ENCODE peak calls at places on chromosomes 12 and 14, in four cellular contexts. One of them, this sample, is unnamed. For H3K4me1, the result is how much of the 10 kb centered on the place peaks cover.

GRCh38 chr12:123153906-123154305 is 3.0 kb upstream of the PITPNM2 start:
- DNase-seq in PC-3: no peak
- DNase-seq in body of pancreas: no peak
- DNase-seq in testis: no peak
- DNase-seq in this sample: no peak

GRCh38 chr12:121825041-121825523 is 21.3 kb downstream of the SETD1B start:
- DNase-seq in PC-3: no peak
- DNase-seq in testis: no peak
- DNase-seq in body of pancreas: no peak
- DNase-seq in this sample: no peak

GRCh38 chr14:105682956-105683570 is 156.7 kb downstream of the TMEM121 start:
- DNase-seq in PC-3: no peak
- DNase-seq in testis: no peak
- DNase-seq in body of pancreas: no peak
- DNase-seq in this sample: no peak

GRCh38 chr12:120887253-120888043 is 16.7 kb downstream of the SPPL3 start:
- DNase-seq in testis: no peak
- DNase-seq in PC-3: no peak
- DNase-seq in body of pancreas: no peak
- DNase-seq in this sample: no peak

GRCh38 chr12:52811191-52812072 is 2.5 kb downstream of the KRT4 start:
- DNase-seq in testis: no peak
- DNase-seq in PC-3: no peak
- DNase-seq in body of pancreas: no peak
- DNase-seq in this sample: no peak

GRCh38 chr12:113403435-113404415 is at the start of gene SDS:
- DNase-seq in testis: peak
- DNase-seq in body of pancreas: peak
- DNase-seq in PC-3: peak
- DNase-seq in this sample: no peak

GRCh38 chr12:102427542-102427923 is 52.8 kb downstream of the IGF1 start:
- DNase-seq in PC-3: no peak
- DNase-seq in testis: peak
- DNase-seq in body of pancreas: peak
- DNase-seq in this sample: peak

GRCh38 chr14:51419685-51420084 is 179.6 kb downstream of the TMX1 start:
- DNase-seq in body of pancreas: no peak
- DNase-seq in PC-3: no peak
- DNase-seq in testis: no peak
- DNase-seq in this sample: no peak

GRCh38 chr12:15212877-15213276 is 8.3 kb downstream of the RERG start:
- DNase-seq in testis: no peak
- DNase-seq in body of pancreas: no peak
- DNase-seq in PC-3: no peak
- DNase-seq in this sample: no peak

GRCh38 chr12:99605-100004 is 33.0 kb downstream of the IQSEC3 start:
- DNase-seq in PC-3: no peak
- DNase-seq in body of pancreas: no peak
- DNase-seq in testis: no peak
- DNase-seq in this sample: peak

GRCh38 chr12:110111476-110112334 is 12.5 kb upstream of the IFT81 start:
- DNase-seq in testis: no peak
- DNase-seq in PC-3: no peak
- DNase-seq in body of pancreas: no peak
- DNase-seq in this sample: no peak

GRCh38 chr14:28751467-28752058 is 15.0 kb upstream of the FOXG1 start:
- DNase-seq in body of pancreas: peak
- DNase-seq in testis: peak
- DNase-seq in PC-3: peak
- DNase-seq in this sample: peak

GRCh38 chr12:89537389-89537788 is 11.5 kb upstream of the POC1B start:
- DNase-seq in PC-3: no peak
- DNase-seq in body of pancreas: no peak
- DNase-seq in testis: no peak
- DNase-seq in this sample: no peak

GRCh38 chr14:105195533-105196227 is 14.6 kb upstream of the NUDT14 start:
- DNase-seq in body of pancreas: no peak
- DNase-seq in PC-3: no peak
- DNase-seq in testis: no peak
- DNase-seq in this sample: no peak

GRCh38 chr12:77914089-77914488 is 83.4 kb downstream of the NAV3 start:
- DNase-seq in testis: no peak
- DNase-seq in body of pancreas: no peak
- DNase-seq in PC-3: no peak
- DNase-seq in this sample: no peak

GRCh38 chr12:15336772-15337553 is 14.7 kb downstream of the PTPRO start:
- DNase-seq in testis: no peak
- DNase-seq in PC-3: peak
- DNase-seq in body of pancreas: no peak
- DNase-seq in this sample: peak

GRCh38 chr12:102847131-102847530 is 69.9 kb downstream of the PAH start:
- DNase-seq in testis: no peak
- DNase-seq in body of pancreas: no peak
- DNase-seq in PC-3: no peak
- DNase-seq in this sample: peak

GRCh38 chr12:124720687-124721500 is 142.8 kb downstream of the SCARB1 start:
- DNase-seq in body of pancreas: peak
- DNase-seq in testis: peak
- DNase-seq in PC-3: peak
- DNase-seq in this sample: peak

GRCh38 chr12:12715459-12716150 is 1.6 kb upstream of the CDKN1B start:
- DNase-seq in PC-3: peak
- DNase-seq in testis: no peak
- DNase-seq in body of pancreas: no peak
- DNase-seq in this sample: peak

GRCh38 chr12:129550353-129550752 is 353.5 kb downstream of the TMEM132D start:
- DNase-seq in testis: no peak
- DNase-seq in PC-3: no peak
- DNase-seq in body of pancreas: peak
- DNase-seq in this sample: no peak

GRCh38 chr12:93127582-93128331 is 198.7 kb upstream of the EEA1 start:
- DNase-seq in body of pancreas: peak
- DNase-seq in testis: peak
- DNase-seq in PC-3: no peak
- DNase-seq in this sample: peak

GRCh38 chr14:68862954-68863594 is 70.2 kb upstream of the ZFP36L1 start:
- DNase-seq in PC-3: peak
- DNase-seq in body of pancreas: peak
- DNase-seq in testis: peak
- DNase-seq in this sample: peak

GRCh38 chr12:31897791-31898503 is 61.3 kb upstream of the RESF1 start:
- DNase-seq in testis: peak
- DNase-seq in PC-3: no peak
- DNase-seq in body of pancreas: peak
- DNase-seq in this sample: peak

GRCh38 chr14:75234173-75234855 is 44.3 kb upstream of the FOS start:
- DNase-seq in testis: no peak
- DNase-seq in body of pancreas: peak
- DNase-seq in PC-3: peak
- DNase-seq in this sample: peak

GRCh38 chr12:11718768-11719253 is 69.3 kb downstream of the ETV6 start:
- DNase-seq in body of pancreas: no peak
- DNase-seq in testis: no peak
- DNase-seq in PC-3: peak
- DNase-seq in this sample: peak

GRCh38 chr14:58899317-58899713 is 261.6 kb downstream of the DACT1 start:
- DNase-seq in testis: no peak
- DNase-seq in body of pancreas: no peak
- DNase-seq in PC-3: peak
- DNase-seq in this sample: peak

GRCh38 chr12:81610955-81611889 is 147.9 kb downstream of the PPFIA2 start:
- DNase-seq in body of pancreas: no peak
- DNase-seq in testis: no peak
- DNase-seq in PC-3: peak
- DNase-seq in this sample: peak

GRCh38 chr14:71693373-71693772 is 238.9 kb upstream of the RGS6 start:
- DNase-seq in testis: no peak
- DNase-seq in PC-3: no peak
- DNase-seq in body of pancreas: no peak
- DNase-seq in this sample: peak

GRCh38 chr12:452667-453210 is 7.0 kb upstream of the B4GALNT3 start:
- DNase-seq in testis: peak
- DNase-seq in body of pancreas: no peak
- DNase-seq in PC-3: no peak
- DNase-seq in this sample: peak

DNA sequence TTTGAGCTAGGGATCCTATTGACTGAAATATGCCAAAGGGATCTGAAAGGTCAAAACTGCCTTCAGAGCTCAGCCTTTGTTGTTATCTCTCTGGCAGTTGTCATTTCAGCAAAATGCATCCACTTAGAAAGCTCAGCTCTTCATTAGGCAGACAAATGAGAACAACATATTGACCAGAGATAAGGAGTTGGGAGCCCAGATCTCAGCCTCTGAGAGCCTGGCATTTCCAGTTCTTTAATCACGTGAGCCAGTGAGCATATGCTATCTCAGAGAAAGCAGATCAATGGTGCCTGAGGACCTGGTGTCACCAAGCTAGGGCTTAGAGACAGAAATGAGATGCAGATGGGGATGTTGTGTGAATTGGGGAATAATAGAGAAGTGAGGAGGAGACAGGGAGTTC is 101.1 kb downstream of the DAD1 start:
- DNase-seq in testis: no peak
- DNase-seq in PC-3: no peak
- DNase-seq in body of pancreas: no peak
- DNase-seq in this sample: no peak
- H3K4me1 ChIP-seq in testis: under half
- H3K4me1 ChIP-seq in PC-3: under half
- H3K4me1 ChIP-seq in body of pancreas: under half
- H3K4me1 ChIP-seq in this sample: under half

GRCh38 chr14:95502381-95502950 is 14.0 kb downstream of the SYNE3 start:
- DNase-seq in testis: peak
- DNase-seq in body of pancreas: no peak
- DNase-seq in PC-3: no peak
- DNase-seq in this sample: no peak

GRCh38 chr14:95500772-95501401 is 15.6 kb downstream of the SYNE3 start:
- DNase-seq in body of pancreas: peak
- DNase-seq in PC-3: peak
- DNase-seq in testis: peak
- DNase-seq in this sample: peak

GRCh38 chr14:95499354-95499750 is 17.1 kb downstream of the SYNE3 start:
- DNase-seq in PC-3: no peak
- DNase-seq in testis: no peak
- DNase-seq in body of pancreas: no peak
- DNase-seq in this sample: no peak

GRCh38 chr14:95498622-95499353 is 17.7 kb downstream of the SYNE3 start:
- DNase-seq in testis: peak
- DNase-seq in PC-3: no peak
- DNase-seq in body of pancreas: no peak
- DNase-seq in this sample: no peak

GRCh38 chr14:95500201-95500681 is 16.2 kb downstream of the SYNE3 start:
- DNase-seq in testis: peak
- DNase-seq in body of pancreas: peak
- DNase-seq in PC-3: no peak
- DNase-seq in this sample: no peak
- H3K4me1 ChIP-seq in testis: half or more
- H3K4me1 ChIP-seq in body of pancreas: under half
- H3K4me1 ChIP-seq in PC-3: under half
- H3K4me1 ChIP-seq in this sample: under half

GRCh38 chr12:8035440-8036010 is 3.0 kb downstream of the FOXJ2 start:
- DNase-seq in PC-3: no peak
- DNase-seq in testis: no peak
- DNase-seq in body of pancreas: no peak
- DNase-seq in this sample: peak

GRCh38 chr12:8036366-8036765 is 3.9 kb downstream of the FOXJ2 start:
- DNase-seq in testis: no peak
- DNase-seq in body of pancreas: peak
- DNase-seq in PC-3: no peak
- DNase-seq in this sample: peak

GRCh38 chr12:8037947-8038346 is 5.4 kb downstream of the FOXJ2 start:
- DNase-seq in testis: no peak
- DNase-seq in PC-3: no peak
- DNase-seq in body of pancreas: no peak
- DNase-seq in this sample: no peak

GRCh38 chr12:8037046-8037663 is 4.6 kb downstream of the FOXJ2 start:
- DNase-seq in body of pancreas: no peak
- DNase-seq in testis: no peak
- DNase-seq in PC-3: no peak
- DNase-seq in this sample: no peak

DNA sequence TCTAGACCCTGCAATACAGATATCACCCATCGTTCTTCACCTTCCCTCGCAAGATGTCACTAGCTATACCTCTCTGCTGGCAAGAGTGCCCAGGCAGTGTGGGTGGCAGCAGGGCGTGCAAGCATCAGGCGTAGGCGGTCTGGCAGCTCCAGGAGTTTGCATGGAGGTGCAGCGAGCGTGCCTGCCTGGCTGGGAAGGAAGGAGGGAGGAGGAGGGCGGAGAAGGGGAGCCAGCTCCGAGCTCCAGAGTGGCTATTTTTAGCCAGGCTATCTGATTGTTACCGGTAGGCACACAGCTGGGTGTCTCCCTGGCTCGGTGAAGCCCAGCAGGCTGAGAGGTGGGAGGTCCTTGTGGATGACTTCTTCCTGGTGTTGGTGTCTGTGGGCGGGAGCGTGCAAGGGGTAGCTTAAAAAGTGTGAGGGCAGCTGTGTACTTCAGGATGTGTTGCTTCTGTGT is 6.2 kb downstream of the FOXJ2 start:
- DNase-seq in testis: peak
- DNase-seq in body of pancreas: peak
- DNase-seq in PC-3: no peak
- DNase-seq in this sample: peak
- H3K4me1 ChIP-seq in testis: under half
- H3K4me1 ChIP-seq in body of pancreas: half or more
- H3K4me1 ChIP-seq in PC-3: under half
- H3K4me1 ChIP-seq in this sample: under half

GRCh38 chr14:49975286-49975685 is 82.4 kb downstream of the ARF6 start:
- DNase-seq in PC-3: peak
- DNase-seq in testis: peak
- DNase-seq in body of pancreas: no peak
- DNase-seq in this sample: peak

GRCh38 chr14:49972840-49973239 is 80.0 kb downstream of the ARF6 start:
- DNase-seq in body of pancreas: peak
- DNase-seq in testis: peak
- DNase-seq in PC-3: peak
- DNase-seq in this sample: peak

GRCh38 chr14:49972199-49972671 is 79.4 kb downstream of the ARF6 start:
- DNase-seq in testis: no peak
- DNase-seq in body of pancreas: peak
- DNase-seq in PC-3: peak
- DNase-seq in this sample: peak

GRCh38 chr14:49977126-49977841 is 84.4 kb downstream of the ARF6 start:
- DNase-seq in body of pancreas: no peak
- DNase-seq in PC-3: no peak
- DNase-seq in testis: no peak
- DNase-seq in this sample: no peak

DNA sequence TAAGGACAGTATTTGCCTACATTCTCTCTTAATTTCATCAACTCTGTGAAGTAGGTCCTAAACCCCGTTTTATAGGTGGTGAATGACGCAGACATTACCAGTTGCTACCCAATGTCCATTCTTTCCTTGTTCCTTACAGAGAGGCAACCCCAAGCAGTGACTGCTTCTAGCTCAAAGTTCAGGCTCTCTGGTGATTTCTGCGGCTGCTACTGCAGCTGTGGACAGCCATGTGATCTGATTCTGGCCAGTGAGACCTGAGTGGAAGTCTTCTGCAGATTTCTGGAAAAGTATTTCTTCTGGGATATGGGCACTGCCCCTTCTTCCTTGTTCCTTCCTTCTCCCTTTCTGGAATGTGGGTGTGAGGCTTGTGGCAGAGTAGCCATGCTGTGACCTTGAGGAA is 82.9 kb downstream of the ARF6 start:
- DNase-seq in body of pancreas: no peak
- DNase-seq in PC-3: peak
- DNase-seq in testis: no peak
- DNase-seq in this sample: no peak
- H3K4me1 ChIP-seq in body of pancreas: under half
- H3K4me1 ChIP-seq in PC-3: half or more
- H3K4me1 ChIP-seq in testis: half or more
- H3K4me1 ChIP-seq in this sample: half or more